ENCODE peak calls at places on chromosome 22, in five cellular contexts. N is HCT116, T is psoas muscle, R is progenitor cell of endocrine pancreas, L is fibroblast of pulmonary artery. U is an unnamed sample.

GRCh38 chr22:32854351-32854804 is 52.9 kb downstream of the TIMP3 start:
- DNase-seq in N (no peak), T (no peak), R (no peak), L (no peak), U (no peak)

GRCh38 chr22:35149149-35149548 is 83.2 kb downstream of the ISX start:
- DNase-seq in N (no peak), T (no peak), R (no peak), L (no peak), U (no peak)

GRCh38 chr22:32794449-32795213 is 6.9 kb upstream of the TIMP3 start:
- DNase-seq in N (peak; percentile 10), T (no peak), R (no peak), L (no peak), U (no peak)

GRCh38 chr22:22936915-22937656 is 49.5 kb downstream of the IGLL5 start:
- DNase-seq in N (no peak), T (no peak), R (no peak), L (no peak), U (no peak)

GRCh38 chr22:23062616-23063538 is 7.4 kb upstream of the GNAZ start:
- DNase-seq in N (no peak), T (peak; percentile 24), R (no peak), L (no peak), U (no peak)

GRCh38 chr22:19825016-19825339 is 29.7 kb downstream of the GNB1L start:
- DNase-seq in N (no peak), T (no peak), R (no peak), L (no peak), U (no peak)

GRCh38 chr22:43789452-43789851 is 22.7 kb downstream of the EFCAB6 start:
- DNase-seq in N (no peak), T (no peak), R (no peak), L (peak; percentile 96), U (no peak)

GRCh38 chr22:20509344-20510047 is 2.1 kb downstream of the MED15 start:
- DNase-seq in N (no peak), T (peak; percentile 74), R (no peak), L (peak; percentile 95), U (peak; percentile 71)

GRCh38 chr22:21726650-21727049 is 8.9 kb downstream of the YPEL1 start:
- DNase-seq in N (peak; percentile 28), T (no peak), R (peak; percentile 21), L (peak; percentile 11), U (peak; percentile 64)

GRCh38 chr22:29004647-29005371 is 56.8 kb downstream of the C22orf31 start:
- DNase-seq in N (peak; percentile 45), T (peak; percentile 62), R (peak; percentile 14), L (no peak), U (peak; percentile 4)

GRCh38 chr22:38097058-38097457 is 13.1 kb upstream of the SLC16A8 start:
- DNase-seq in N (no peak), T (no peak), R (no peak), L (no peak), U (no peak)

GRCh38 chr22:31436132-31436531 is 36.7 kb downstream of the DRG1 start:
- DNase-seq in N (no peak), T (no peak), R (no peak), L (no peak), U (no peak)

GRCh38 chr22:19783531-19784395 is 23.2 kb downstream of the TBX1 start:
- DNase-seq in N (no peak), T (peak; percentile 17), R (no peak), L (no peak), U (no peak)

GRCh38 chr22:20197407-20198030 is 46.7 kb upstream of the CCDC188 start:
- DNase-seq in N (no peak), T (no peak), R (no peak), L (no peak), U (no peak)

GRCh38 chr22:17767236-17768065 is 6.8 kb downstream of the BID start:
- DNase-seq in N (no peak), T (no peak), R (no peak), L (no peak), U (peak; percentile 86)

GRCh38 chr22:17159504-17159951 is 451 bp upstream of the HDHD5 start:
- DNase-seq in N (peak; percentile 54), T (no peak), R (no peak), L (peak; percentile 38), U (peak; percentile 87)

GRCh38 chr22:46688949-46689348 is 49.1 kb downstream of the CERK start:
- DNase-seq in N (no peak), T (peak; percentile 72), R (no peak), L (no peak), U (no peak)

GRCh38 chr22:35328472-35328885 is 28.8 kb downstream of the TOM1 start:
- DNase-seq in N (no peak), T (peak; percentile 67), R (no peak), L (no peak), U (no peak)

GRCh38 chr22:42283288-42284229 is 13.1 kb upstream of the TCF20 start:
- DNase-seq in N (no peak), T (peak; percentile 55), R (no peak), L (no peak), U (peak; percentile 71)

GRCh38 chr22:22210375-22210774 is 34.2 kb upstream of the VPREB1 start:
- DNase-seq in N (peak; percentile 22), T (no peak), R (no peak), L (peak; percentile 54), U (peak; percentile 86)

GRCh38 chr22:38017272-38017920 is 33.0 kb upstream of the SOX10 start:
- DNase-seq in N (no peak), T (peak; percentile 88), R (no peak), L (peak; percentile 73), U (peak; percentile 17)

GRCh38 chr22:18103527-18104269 is 6.9 kb upstream of the TUBA8 start:
- DNase-seq in N (no peak), T (no peak), R (no peak), L (no peak), U (peak; percentile 43)

GRCh38 chr22:32926600-32926999 is 125.1 kb downstream of the TIMP3 start:
- DNase-seq in N (peak; percentile 21), T (no peak), R (no peak), L (peak; percentile 63), U (peak; percentile 9)

GRCh38 chr22:16601437-16602223 is 9.0 kb upstream of the CCT8L2 start:
- DNase-seq in N (no peak), T (no peak), R (no peak), L (peak; percentile 1), U (peak; percentile 6)

GRCh38 chr22:23178512-23179254 is 1.6 kb upstream of the BCR start:
- DNase-seq in N (peak; percentile 27), T (peak; percentile 78), R (peak; percentile 64), L (peak; percentile 70), U (peak; percentile 62)

GRCh38 chr22:42324566-42324965 is 54.1 kb upstream of the TCF20 start:
- DNase-seq in N (no peak), T (no peak), R (no peak), L (no peak), U (no peak)

GRCh38 chr22:29044657-29045176 is 16.9 kb downstream of the C22orf31 start:
- DNase-seq in N (no peak), T (peak; percentile 69), R (no peak), L (peak; percentile 70), U (no peak)

GRCh38 chr22:17672417-17672991 is 33.9 kb downstream of the BCL2L13 start:
- DNase-seq in N (no peak), T (no peak), R (no peak), L (no peak), U (peak; percentile 54)

GRCh38 chr22:37926358-37926757 is 20.3 kb downstream of the MICALL1 start:
- DNase-seq in N (no peak), T (no peak), R (no peak), L (no peak), U (no peak)

GRCh38 chr22:19663821-19664325 is 50.4 kb upstream of the SEPTIN5 start:
- DNase-seq in N (no peak), T (peak; percentile 79), R (no peak), L (peak; percentile 70), U (no peak)

GRCh38 chr22:31650391-31650790 is 11.6 kb downstream of the PISD start:
- DNase-seq in N (no peak), T (no peak), R (no peak), L (peak; percentile 92), U (no peak)

GRCh38 chr22:17149073-17149815 is 9.8 kb downstream of the HDHD5 start:
- DNase-seq in N (no peak), T (no peak), R (no peak), L (no peak), U (no peak)

GRCh38 chr22:46963672-46964545 is 201.5 kb downstream of the TBC1D22A start:
- DNase-seq in N (no peak), T (peak; percentile 28), R (no peak), L (no peak), U (no peak)

GRCh38 chr22:20084547-20085413 is 4.7 kb downstream of the DGCR8 start:
- DNase-seq in N (no peak), T (peak; percentile 78), R (peak; percentile 37), L (peak; percentile 6), U (peak; percentile 57)

GRCh38 chr22:49026476-49027121 is 801.1 kb downstream of the BRD1 start:
- DNase-seq in N (no peak), T (peak; percentile 27), R (no peak), L (no peak), U (peak; percentile 10)
- TF ChIP-seq CTCF in N (peak; percentile 42), T (no peak), R (no peak), L (no peak), U (no peak)

GRCh38 chr22:30224161-30224857 is 22.2 kb downstream of the LIF start:
- DNase-seq in N (peak; percentile 89), T (no peak), R (no peak), L (no peak), U (no peak)
- TF ChIP-seq CTCF in N (peak; percentile 20), T (no peak), R (no peak), L (no peak), U (no peak)

GRCh38 chr22:39727541-39727940 is 157.0 kb downstream of the CACNA1I start:
- DNase-seq in N (no peak), T (no peak), R (no peak), L (no peak), U (no peak)
- TF ChIP-seq CTCF in N (no peak), T (no peak), R (no peak), L (no peak), U (no peak)

GRCh38 chr22:36364255-36365019 is 23.3 kb downstream of the MYH9 start:
- DNase-seq in N (no peak), T (no peak), R (no peak), L (no peak), U (no peak)

GRCh38 chr22:36363378-36363931 is 24.3 kb downstream of the MYH9 start:
- DNase-seq in N (no peak), T (no peak), R (no peak), L (no peak), U (no peak)

GRCh38 chr22:36362077-36362476 is 25.7 kb downstream of the MYH9 start:
- DNase-seq in N (no peak), T (no peak), R (no peak), L (no peak), U (no peak)

GRCh38 chr22:36360871-36361383 is 26.8 kb downstream of the MYH9 start:
- DNase-seq in N (no peak), T (no peak), R (no peak), L (no peak), U (no peak)

DNA sequence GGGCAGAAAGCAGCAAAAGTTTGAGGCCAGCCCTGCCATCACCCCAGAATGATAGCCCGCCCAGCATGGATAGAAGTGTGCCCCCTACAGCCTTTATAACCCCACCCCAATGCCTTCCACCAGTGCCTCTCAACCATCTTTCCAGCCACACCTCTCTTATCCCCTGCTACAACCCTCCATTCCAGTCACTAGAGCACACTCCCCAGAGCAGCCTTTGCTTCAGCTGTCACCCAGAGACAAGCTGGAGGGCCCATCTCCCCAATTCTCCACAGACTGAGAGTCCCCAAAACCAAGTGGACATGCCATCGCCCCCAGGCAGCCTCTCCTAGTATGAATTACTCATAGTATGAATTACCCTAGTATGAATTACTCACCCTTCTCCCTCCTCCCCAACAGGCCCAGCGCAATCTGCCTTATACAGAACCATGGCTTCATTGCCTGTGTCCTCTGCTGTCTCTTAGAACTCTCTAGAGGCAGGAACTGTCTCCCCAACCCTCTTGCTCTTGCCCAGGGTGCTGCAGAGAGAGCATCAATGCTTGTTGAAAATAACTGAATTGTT is 24.9 kb downstream of the MYH9 start:
- DNase-seq in N (no peak), T (no peak), R (no peak), L (no peak), U (peak; percentile 74)
- TF ChIP-seq CTCF in N (no peak), T (no peak), R (no peak), L (no peak), U (no peak)

U was measured in activated CD8-positive, alpha-beta T cell treated with anti-CD3 and anti-CD28 coated beads for 36 hours.